ENCODE peak calls at places on chromosome 20, in ten cellular contexts. A is fibroblast of mammary gland; Q is neural crest cell; C is WTC11; E is BJ; P is endothelial cell; K is lower lobe of right lung; V is CD8-positive, alpha-beta T cell; L is GM12865; O is left ventricle myocardium inferior. X is an unnamed sample.

GRCh38 chr20:25541676-25542075 is 43.7 kb downstream of the NINL start:
- DNase-seq in L (no peak), C (no peak), V (no peak), A (peak), E (no peak), O (no peak), K (no peak), Q (no peak), P (no peak), X (no peak)

GRCh38 chr20:8267009-8267408 is 134.9 kb downstream of the PLCB1 start:
- DNase-seq in Q (no peak), O (no peak), C (no peak), P (no peak), K (no peak), A (no peak), V (no peak), L (no peak), E (no peak), X (no peak)

GRCh38 chr20:6882911-6883310 is 115.4 kb downstream of the BMP2 start:
- DNase-seq in Q (no peak), L (no peak), A (peak), O (no peak), P (no peak), C (no peak), K (no peak), E (peak), V (no peak), X (no peak)

GRCh38 chr20:31674895-31675827 is 37.4 kb downstream of the COX4I2 start:
- DNase-seq in P (peak), L (peak), C (no peak), E (no peak), Q (no peak), A (peak), O (peak), K (peak), V (peak), X (no peak)

GRCh38 chr20:29878777-29879442 is 1378.6 kb upstream of the DEFB115 start:
- DNase-seq in Q (no peak), O (no peak), V (no peak), K (peak), C (peak), E (no peak), L (peak), A (no peak), P (no peak), X (no peak)

GRCh38 chr20:41242807-41243206 is 74.7 kb downstream of the ZHX3 start:
- DNase-seq in C (no peak), V (no peak), K (no peak), A (no peak), L (no peak), P (no peak), Q (no peak), O (no peak), E (no peak), X (no peak)

GRCh38 chr20:18496740-18497592 is at the start of gene RBBP9:
- DNase-seq in O (peak), C (peak), A (peak), Q (peak), E (peak), K (peak), V (peak), P (peak), L (peak), X (peak)

GRCh38 chr20:31517373-31517772 is 3.1 kb downstream of the HM13 start:
- DNase-seq in C (peak), V (no peak), E (no peak), Q (peak), P (peak), A (peak), K (no peak), L (no peak), O (peak), X (no peak)

GRCh38 chr20:20824924-20825584 is 112.6 kb upstream of the RALGAPA2 start:
- DNase-seq in C (peak), E (no peak), Q (peak), V (peak), P (peak), A (peak), L (peak), K (peak), O (peak), X (peak)

GRCh38 chr20:58137651-58138265 is 90.7 kb downstream of the ANKRD60 start:
- DNase-seq in K (no peak), A (no peak), C (no peak), P (no peak), O (no peak), V (no peak), E (no peak), Q (no peak), L (no peak), X (no peak)

GRCh38 chr20:62977613-62978558 is 25.4 kb downstream of the SLC17A9 start:
- DNase-seq in C (no peak), K (no peak), Q (no peak), L (peak), V (peak), O (no peak), P (no peak), A (no peak), E (no peak), X (no peak)

GRCh38 chr20:37297066-37297736 is 7.7 kb downstream of the MANBAL start:
- DNase-seq in V (no peak), P (no peak), O (no peak), E (peak), K (no peak), A (peak), L (no peak), C (no peak), Q (no peak), X (no peak)

GRCh38 chr20:49320460-49320859 is 42.6 kb upstream of the ZNFX1 start:
- DNase-seq in Q (no peak), E (no peak), O (no peak), V (no peak), L (no peak), K (no peak), P (peak), A (peak), C (peak), X (no peak)

GRCh38 chr20:25389858-25390537 is 637 bp downstream of the ABHD12 start:
- DNase-seq in A (no peak), V (peak), Q (peak), K (peak), L (peak), C (peak), O (peak), E (no peak), P (peak), X (peak)

GRCh38 chr20:47970282-47970903 is 185.1 kb upstream of the SULF2 start:
- DNase-seq in P (no peak), Q (no peak), A (peak), C (no peak), L (peak), E (no peak), V (no peak), K (no peak), O (no peak), X (no peak)

GRCh38 chr20:9331707-9332435 is 182.5 kb upstream of the LAMP5 start:
- DNase-seq in L (no peak), E (no peak), O (no peak), C (no peak), V (no peak), K (no peak), Q (no peak), A (no peak), P (no peak), X (no peak)

GRCh38 chr20:61316351-61316750 is 64.3 kb downstream of the CDH4 start:
- DNase-seq in L (no peak), E (no peak), A (no peak), P (no peak), K (no peak), O (no peak), C (no peak), V (no peak), Q (no peak), X (no peak)

DNA sequence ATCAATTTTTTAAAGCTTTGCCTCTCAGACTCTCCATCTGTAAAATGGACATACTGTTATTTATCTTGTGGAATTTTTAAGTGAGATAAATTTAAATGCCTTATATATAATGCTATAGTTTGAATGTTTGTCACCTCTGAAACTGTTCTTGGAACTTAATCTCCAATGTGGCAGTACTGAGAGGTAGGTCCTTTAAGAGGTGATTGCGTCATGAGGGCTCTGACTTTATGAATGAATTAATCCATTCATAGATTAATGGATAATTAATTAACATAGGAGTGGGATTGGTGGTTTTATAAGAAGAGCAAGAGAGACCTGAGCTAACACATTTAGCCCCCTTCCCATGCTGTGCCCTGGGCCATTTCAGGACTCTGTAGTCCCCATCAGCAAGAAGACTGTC is 326.3 kb upstream of the TSHZ2 start:
- DNase-seq in P (no peak), Q (no peak), V (no peak), O (no peak), L (no peak), A (no peak), E (no peak), C (no peak), K (no peak), X (no peak)
- TF ChIP-seq CTCF in P (no peak), Q (no peak), V (no peak), O (no peak), L (no peak), A (no peak), E (no peak), C (no peak), K (no peak), X (no peak)

GRCh38 chr20:33183292-33183691 is 15.3 kb downstream of the BPIFA2 start:
- DNase-seq in P (no peak), E (no peak), O (no peak), Q (no peak), K (no peak), L (no peak), C (no peak), A (no peak), V (no peak), X (no peak)

GRCh38 chr20:33177866-33178265 is 9.9 kb downstream of the BPIFA2 start:
- DNase-seq in O (no peak), Q (no peak), E (no peak), P (no peak), A (no peak), K (no peak), C (no peak), V (no peak), L (no peak), X (no peak)

GRCh38 chr20:33178726-33179125 is 10.8 kb downstream of the BPIFA2 start:
- DNase-seq in K (no peak), V (no peak), P (no peak), L (no peak), E (no peak), Q (no peak), A (no peak), O (no peak), C (peak), X (no peak)

GRCh38 chr20:33180169-33180568 is 12.2 kb downstream of the BPIFA2 start:
- DNase-seq in Q (no peak), L (no peak), O (no peak), E (no peak), A (no peak), V (no peak), C (no peak), K (no peak), P (no peak), X (no peak)

DNA sequence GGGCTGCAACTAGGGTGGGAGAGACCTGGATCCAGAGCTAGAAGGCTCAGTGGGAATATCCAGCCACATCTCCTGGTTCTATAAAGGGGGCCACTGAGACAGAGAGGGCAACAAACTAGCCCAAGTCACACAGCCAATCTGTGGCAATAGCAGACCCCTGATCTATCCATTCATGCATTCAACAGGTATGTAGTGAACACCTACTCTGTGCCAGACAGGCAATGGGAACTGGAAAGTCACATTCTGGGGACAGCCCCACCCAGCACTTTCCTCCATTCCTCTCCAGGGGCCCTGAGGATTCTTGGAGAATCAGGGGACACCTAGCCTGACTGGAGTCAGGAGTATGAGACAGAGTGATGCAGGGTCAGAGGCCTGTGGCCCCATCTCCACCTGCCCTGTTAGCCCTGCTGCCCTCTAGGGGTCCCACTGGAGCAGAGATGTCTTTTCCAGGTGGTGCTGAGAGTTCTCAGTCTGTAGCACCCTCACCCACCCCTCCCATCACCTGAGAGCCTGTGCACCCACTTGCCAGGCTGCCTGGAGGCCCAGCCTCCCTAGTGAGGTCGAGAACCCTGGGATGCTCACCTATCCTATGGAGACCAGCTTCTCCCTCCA is 13.6 kb downstream of the BPIFA2 start:
- DNase-seq in A (no peak), O (no peak), L (no peak), V (no peak), C (peak), K (no peak), Q (no peak), E (no peak), P (no peak), X (no peak)
- TF ChIP-seq CTCF in A (no peak), O (no peak), L (no peak), V (no peak), C (peak), K (no peak), Q (no peak), E (no peak), P (no peak), X (no peak)

GRCh38 chr20:52365688-52366087 is 174.1 kb upstream of the ZFP64 start:
- DNase-seq in V (no peak), K (no peak), L (no peak), C (no peak), E (no peak), Q (no peak), O (no peak), A (no peak), P (no peak), X (no peak)
- TF ChIP-seq CTCF in V (no peak), K (no peak), L (no peak), C (no peak), E (no peak), Q (no peak), O (no peak), A (no peak), P (no peak), X (no peak)

DNA sequence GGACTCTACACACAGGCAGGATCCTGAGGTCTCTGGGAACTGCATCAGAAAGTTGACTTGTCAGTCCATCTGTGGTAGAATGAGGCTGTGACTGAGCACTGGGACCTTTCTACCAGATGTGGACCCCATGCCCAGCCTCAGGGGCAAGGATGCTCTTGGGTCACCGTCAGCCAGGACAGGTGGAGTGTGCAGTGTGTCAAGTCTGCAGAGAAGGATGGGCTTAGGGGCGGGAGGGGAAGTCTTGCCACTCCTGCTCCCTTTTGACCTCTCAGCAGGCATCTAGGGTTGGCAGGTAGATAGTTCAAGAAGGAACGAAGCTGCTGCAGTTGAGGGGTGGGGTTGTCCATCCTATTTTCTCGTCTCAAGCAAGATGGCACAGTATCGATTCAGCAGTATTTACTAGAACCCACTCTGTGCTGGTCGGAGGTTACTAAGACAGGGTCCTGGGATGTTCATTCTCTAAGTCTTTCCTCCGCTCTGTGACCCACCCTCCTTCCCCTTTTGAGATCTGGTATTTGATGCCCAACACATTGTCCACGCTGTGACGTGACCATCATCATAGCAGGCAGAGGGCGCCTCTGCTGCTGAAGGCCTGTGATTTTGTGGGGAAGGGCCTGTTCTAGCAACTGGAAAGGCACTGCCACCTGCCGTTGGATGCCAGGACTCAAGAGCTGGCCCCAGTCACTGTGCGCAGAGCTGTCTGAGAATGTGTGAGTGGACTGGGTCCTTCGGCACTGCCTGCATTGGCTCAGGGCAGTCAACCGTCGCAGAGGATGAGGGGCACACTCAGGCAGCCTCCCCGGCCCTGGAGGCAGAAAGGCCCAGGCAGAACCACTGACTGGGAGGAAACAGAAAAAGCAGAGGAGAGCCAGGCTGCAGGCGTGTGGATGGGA is 23.2 kb downstream of the RBCK1 start:
- DNase-seq in K (no peak), Q (peak), O (peak), E (no peak), P (peak), A (peak), C (peak), L (peak), V (peak), X (no peak)
- TF ChIP-seq CTCF in K (peak), Q (peak), O (peak), E (peak), P (peak), A (peak), C (peak), L (peak), V (no peak), X (peak)

DNA sequence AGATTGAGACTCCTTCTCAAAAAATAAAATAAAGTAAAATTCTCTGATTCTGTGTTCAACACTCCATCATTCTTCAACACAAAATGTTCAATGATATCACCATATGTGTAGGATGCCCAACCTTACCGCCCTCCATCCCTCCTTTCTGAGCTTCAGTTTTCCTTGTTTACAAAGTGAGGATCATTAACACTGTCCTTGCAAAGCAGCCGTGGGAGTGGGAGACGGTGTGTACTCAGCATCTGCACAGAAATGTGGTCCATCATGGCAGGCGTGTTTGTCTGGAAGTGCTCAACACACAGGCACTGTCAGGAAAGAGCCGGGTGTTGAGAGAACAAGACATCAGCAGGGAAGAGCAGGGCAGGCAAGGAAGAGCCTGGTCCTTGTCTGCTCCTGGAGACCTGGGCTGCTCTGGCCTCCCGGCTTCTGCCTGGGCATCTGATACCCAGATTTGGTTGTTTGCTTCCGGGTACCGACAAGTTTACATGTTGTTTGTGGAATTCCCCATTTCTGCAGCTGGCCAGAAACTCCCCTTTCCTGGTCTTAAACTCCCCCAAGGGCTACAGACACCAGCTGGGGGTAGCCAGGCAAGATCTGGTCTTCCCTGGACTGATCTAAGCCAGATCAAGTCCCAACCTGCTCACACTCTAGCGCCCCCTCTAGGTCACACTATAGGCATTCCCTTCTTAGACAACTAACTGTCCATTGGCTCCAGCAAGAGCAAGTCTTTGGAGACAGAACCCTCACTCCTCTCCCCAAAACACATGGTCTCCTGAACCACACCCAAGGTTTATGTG is 26.7 kb upstream of the TTPAL start:
- DNase-seq in P (peak), O (no peak), E (no peak), C (peak), Q (peak), A (peak), K (no peak), L (peak), V (no peak), X (no peak)
- TF ChIP-seq CTCF in P (peak), O (no peak), E (peak), C (peak), Q (peak), A (peak), K (no peak), L (peak), V (no peak), X (peak)

GRCh38 chr20:39112196-39112743 is 150.1 kb downstream of the DHX35 start:
- DNase-seq in E (no peak), C (peak), A (peak), Q (peak), O (no peak), K (no peak), L (peak), P (peak), V (no peak), X (peak)

GRCh38 chr20:39109933-39110818 is 148.0 kb downstream of the DHX35 start:
- DNase-seq in C (peak), P (no peak), A (no peak), Q (no peak), O (no peak), L (no peak), K (no peak), V (no peak), E (no peak), X (no peak)

GRCh38 chr20:39108746-39109145 is 146.6 kb downstream of the DHX35 start:
- DNase-seq in A (peak), L (no peak), C (no peak), O (no peak), P (no peak), K (no peak), E (no peak), Q (no peak), V (no peak), X (no peak)

GRCh38 chr20:39110819-39111136 is 148.6 kb downstream of the DHX35 start:
- DNase-seq in K (no peak), V (no peak), O (no peak), A (no peak), C (no peak), E (no peak), P (no peak), Q (no peak), L (peak), X (no peak)

GRCh38 chr20:39111359-39112195 is 149.4 kb downstream of the DHX35 start:
- DNase-seq in Q (no peak), O (no peak), A (no peak), E (no peak), V (no peak), K (no peak), C (no peak), L (no peak), P (no peak), X (no peak)
- TF ChIP-seq CTCF in Q (no peak), O (no peak), A (no peak), E (no peak), V (no peak), K (no peak), C (no peak), L (no peak), P (no peak), X (no peak)